ENCODE peak calls at places on chromosome 20, in nine cellular contexts. One of them, this sample, is unnamed.

GRCh38 chr20:15857131-15857784 is 716.0 kb downstream of the KIF16B start:
- DNase-seq in AG08396: no peak
- DNase-seq in RWPE1: no peak
- DNase-seq in psoas muscle: no peak
- DNase-seq in hepatic stellate cell: no peak
- DNase-seq in activated naive CD8-positive, alpha-beta T cell treated with anti-CD3 and anti-CD28 coated beads, Interleukin-2, amount 50 U/mL, for 24 hours: no peak
- DNase-seq in non-pigmented ciliary epithelial cell: no peak
- DNase-seq in smooth muscle cell of the brain vasculature: no peak
- DNase-seq in ELR: no peak
- DNase-seq in this sample: no peak

GRCh38 chr20:7358670-7359069 is 581.6 kb downstream of the HAO1 start:
- DNase-seq in AG08396: no peak
- DNase-seq in RWPE1: no peak
- DNase-seq in psoas muscle: no peak
- DNase-seq in hepatic stellate cell: no peak
- DNase-seq in activated naive CD8-positive, alpha-beta T cell treated with anti-CD3 and anti-CD28 coated beads, Interleukin-2, amount 50 U/mL, for 24 hours: no peak
- DNase-seq in non-pigmented ciliary epithelial cell: no peak
- DNase-seq in smooth muscle cell of the brain vasculature: no peak
- DNase-seq in ELR: no peak
- DNase-seq in this sample: no peak

GRCh38 chr20:55605594-55605993 is 399.7 kb downstream of the CBLN4 start:
- DNase-seq in AG08396: no peak
- DNase-seq in RWPE1: no peak
- DNase-seq in psoas muscle: no peak
- DNase-seq in hepatic stellate cell: no peak
- DNase-seq in activated naive CD8-positive, alpha-beta T cell treated with anti-CD3 and anti-CD28 coated beads, Interleukin-2, amount 50 U/mL, for 24 hours: no peak
- DNase-seq in non-pigmented ciliary epithelial cell: no peak
- DNase-seq in smooth muscle cell of the brain vasculature: no peak
- DNase-seq in ELR: no peak
- DNase-seq in this sample: no peak

GRCh38 chr20:21052686-21053001 is 53.5 kb downstream of the LINC00237 start:
- DNase-seq in AG08396: no peak
- DNase-seq in RWPE1: no peak
- DNase-seq in psoas muscle: no peak
- DNase-seq in hepatic stellate cell: no peak
- DNase-seq in activated naive CD8-positive, alpha-beta T cell treated with anti-CD3 and anti-CD28 coated beads, Interleukin-2, amount 50 U/mL, for 24 hours: no peak
- DNase-seq in non-pigmented ciliary epithelial cell: no peak
- DNase-seq in smooth muscle cell of the brain vasculature: no peak
- DNase-seq in ELR: no peak
- DNase-seq in this sample: no peak

GRCh38 chr20:2221933-2222332 is 73.9 kb upstream of the TGM3 start:
- DNase-seq in AG08396: no peak
- DNase-seq in RWPE1: no peak
- DNase-seq in psoas muscle: no peak
- DNase-seq in hepatic stellate cell: no peak
- DNase-seq in activated naive CD8-positive, alpha-beta T cell treated with anti-CD3 and anti-CD28 coated beads, Interleukin-2, amount 50 U/mL, for 24 hours: no peak
- DNase-seq in non-pigmented ciliary epithelial cell: no peak
- DNase-seq in smooth muscle cell of the brain vasculature: no peak
- DNase-seq in ELR: no peak
- DNase-seq in this sample: no peak

GRCh38 chr20:59829415-59830106 is 103.9 kb downstream of the SYCP2 start:
- DNase-seq in AG08396: no peak
- DNase-seq in RWPE1: no peak
- DNase-seq in psoas muscle: no peak
- DNase-seq in hepatic stellate cell: peak; percentile 44
- DNase-seq in activated naive CD8-positive, alpha-beta T cell treated with anti-CD3 and anti-CD28 coated beads, Interleukin-2, amount 50 U/mL, for 24 hours: no peak
- DNase-seq in non-pigmented ciliary epithelial cell: no peak
- DNase-seq in smooth muscle cell of the brain vasculature: no peak
- DNase-seq in ELR: no peak
- DNase-seq in this sample: peak; percentile 29

GRCh38 chr20:19909696-19910095 is 107.5 kb upstream of the NAA20 start:
- DNase-seq in AG08396: no peak
- DNase-seq in RWPE1: no peak
- DNase-seq in psoas muscle: peak; percentile 80
- DNase-seq in hepatic stellate cell: no peak
- DNase-seq in activated naive CD8-positive, alpha-beta T cell treated with anti-CD3 and anti-CD28 coated beads, Interleukin-2, amount 50 U/mL, for 24 hours: no peak
- DNase-seq in non-pigmented ciliary epithelial cell: no peak
- DNase-seq in smooth muscle cell of the brain vasculature: no peak
- DNase-seq in ELR: no peak
- DNase-seq in this sample: no peak

GRCh38 chr20:944774-945410 is 28.8 kb upstream of the ANGPT4 start:
- DNase-seq in AG08396: no peak
- DNase-seq in RWPE1: no peak
- DNase-seq in psoas muscle: no peak
- DNase-seq in hepatic stellate cell: no peak
- DNase-seq in activated naive CD8-positive, alpha-beta T cell treated with anti-CD3 and anti-CD28 coated beads, Interleukin-2, amount 50 U/mL, for 24 hours: no peak
- DNase-seq in non-pigmented ciliary epithelial cell: no peak
- DNase-seq in smooth muscle cell of the brain vasculature: no peak
- DNase-seq in ELR: no peak
- DNase-seq in this sample: no peak

GRCh38 chr20:36062799-36063198 is 91.7 kb upstream of the EPB41L1 start:
- DNase-seq in AG08396: no peak
- DNase-seq in RWPE1: no peak
- DNase-seq in psoas muscle: no peak
- DNase-seq in hepatic stellate cell: peak; percentile 58
- DNase-seq in activated naive CD8-positive, alpha-beta T cell treated with anti-CD3 and anti-CD28 coated beads, Interleukin-2, amount 50 U/mL, for 24 hours: no peak
- DNase-seq in non-pigmented ciliary epithelial cell: no peak
- DNase-seq in smooth muscle cell of the brain vasculature: no peak
- DNase-seq in ELR: peak; percentile 79
- DNase-seq in this sample: no peak

GRCh38 chr20:43914286-43914685 is 366 bp upstream of the TOX2 start:
- DNase-seq in AG08396: no peak
- DNase-seq in RWPE1: peak; percentile 45
- DNase-seq in psoas muscle: no peak
- DNase-seq in hepatic stellate cell: no peak
- DNase-seq in activated naive CD8-positive, alpha-beta T cell treated with anti-CD3 and anti-CD28 coated beads, Interleukin-2, amount 50 U/mL, for 24 hours: no peak
- DNase-seq in non-pigmented ciliary epithelial cell: no peak
- DNase-seq in smooth muscle cell of the brain vasculature: no peak
- DNase-seq in ELR: no peak
- DNase-seq in this sample: no peak

GRCh38 chr20:9215539-9215938 is 146.7 kb downstream of the PLCB4 start:
- DNase-seq in AG08396: no peak
- DNase-seq in RWPE1: no peak
- DNase-seq in psoas muscle: no peak
- DNase-seq in hepatic stellate cell: no peak
- DNase-seq in activated naive CD8-positive, alpha-beta T cell treated with anti-CD3 and anti-CD28 coated beads, Interleukin-2, amount 50 U/mL, for 24 hours: no peak
- DNase-seq in non-pigmented ciliary epithelial cell: no peak
- DNase-seq in smooth muscle cell of the brain vasculature: no peak
- DNase-seq in ELR: peak; percentile 46
- DNase-seq in this sample: no peak

GRCh38 chr20:17671051-17671450 is 11.0 kb downstream of the RRBP1 start:
- DNase-seq in AG08396: no peak
- DNase-seq in RWPE1: no peak
- DNase-seq in psoas muscle: no peak
- DNase-seq in hepatic stellate cell: no peak
- DNase-seq in activated naive CD8-positive, alpha-beta T cell treated with anti-CD3 and anti-CD28 coated beads, Interleukin-2, amount 50 U/mL, for 24 hours: no peak
- DNase-seq in non-pigmented ciliary epithelial cell: no peak
- DNase-seq in smooth muscle cell of the brain vasculature: no peak
- DNase-seq in ELR: no peak
- DNase-seq in this sample: no peak

GRCh38 chr20:43586641-43587040 is 4.1 kb upstream of the IFT52 start:
- DNase-seq in AG08396: no peak
- DNase-seq in RWPE1: no peak
- DNase-seq in psoas muscle: no peak
- DNase-seq in hepatic stellate cell: no peak
- DNase-seq in activated naive CD8-positive, alpha-beta T cell treated with anti-CD3 and anti-CD28 coated beads, Interleukin-2, amount 50 U/mL, for 24 hours: no peak
- DNase-seq in non-pigmented ciliary epithelial cell: no peak
- DNase-seq in smooth muscle cell of the brain vasculature: no peak
- DNase-seq in ELR: no peak
- DNase-seq in this sample: no peak

GRCh38 chr20:3165473-3166337 is 6.0 kb upstream of the FASTKD5 start:
- DNase-seq in AG08396: peak; percentile 61
- DNase-seq in RWPE1: no peak
- DNase-seq in psoas muscle: peak; percentile 57
- DNase-seq in hepatic stellate cell: peak; percentile 84
- DNase-seq in activated naive CD8-positive, alpha-beta T cell treated with anti-CD3 and anti-CD28 coated beads, Interleukin-2, amount 50 U/mL, for 24 hours: no peak
- DNase-seq in non-pigmented ciliary epithelial cell: no peak
- DNase-seq in smooth muscle cell of the brain vasculature: no peak
- DNase-seq in ELR: no peak
- DNase-seq in this sample: peak; percentile 34

GRCh38 chr20:5000263-5001173 is 792 bp downstream of the SLC23A2 start:
- DNase-seq in AG08396: peak; percentile 63
- DNase-seq in RWPE1: no peak
- DNase-seq in psoas muscle: peak; percentile 50
- DNase-seq in hepatic stellate cell: peak; percentile 60
- DNase-seq in activated naive CD8-positive, alpha-beta T cell treated with anti-CD3 and anti-CD28 coated beads, Interleukin-2, amount 50 U/mL, for 24 hours: peak; percentile 24
- DNase-seq in non-pigmented ciliary epithelial cell: no peak
- DNase-seq in smooth muscle cell of the brain vasculature: no peak
- DNase-seq in ELR: peak; percentile 28
- DNase-seq in this sample: peak; percentile 52

GRCh38 chr20:50070361-50070760 is 42.6 kb downstream of the UBE2V1 start:
- DNase-seq in AG08396: no peak
- DNase-seq in RWPE1: no peak
- DNase-seq in psoas muscle: no peak
- DNase-seq in hepatic stellate cell: no peak
- DNase-seq in activated naive CD8-positive, alpha-beta T cell treated with anti-CD3 and anti-CD28 coated beads, Interleukin-2, amount 50 U/mL, for 24 hours: no peak
- DNase-seq in non-pigmented ciliary epithelial cell: no peak
- DNase-seq in smooth muscle cell of the brain vasculature: no peak
- DNase-seq in ELR: peak; percentile 42
- DNase-seq in this sample: no peak

GRCh38 chr20:33465536-33466302 is 22.2 kb upstream of the SNTA1 start:
- DNase-seq in AG08396: no peak
- DNase-seq in RWPE1: no peak
- DNase-seq in psoas muscle: no peak
- DNase-seq in hepatic stellate cell: no peak
- DNase-seq in activated naive CD8-positive, alpha-beta T cell treated with anti-CD3 and anti-CD28 coated beads, Interleukin-2, amount 50 U/mL, for 24 hours: no peak
- DNase-seq in non-pigmented ciliary epithelial cell: no peak
- DNase-seq in smooth muscle cell of the brain vasculature: no peak
- DNase-seq in ELR: no peak
- DNase-seq in this sample: no peak

GRCh38 chr20:49699200-49699992 is 14.3 kb downstream of the B4GALT5 start:
- DNase-seq in AG08396: no peak
- DNase-seq in RWPE1: peak; percentile 90
- DNase-seq in psoas muscle: no peak
- DNase-seq in hepatic stellate cell: peak; percentile 42
- DNase-seq in activated naive CD8-positive, alpha-beta T cell treated with anti-CD3 and anti-CD28 coated beads, Interleukin-2, amount 50 U/mL, for 24 hours: no peak
- DNase-seq in non-pigmented ciliary epithelial cell: peak; percentile 41
- DNase-seq in smooth muscle cell of the brain vasculature: no peak
- DNase-seq in ELR: peak; percentile 95
- DNase-seq in this sample: peak; percentile 58

GRCh38 chr20:35568645-35569044 is 26.8 kb downstream of the ERGIC3 start:
- DNase-seq in AG08396: no peak
- DNase-seq in RWPE1: peak; percentile 64
- DNase-seq in psoas muscle: no peak
- DNase-seq in hepatic stellate cell: no peak
- DNase-seq in activated naive CD8-positive, alpha-beta T cell treated with anti-CD3 and anti-CD28 coated beads, Interleukin-2, amount 50 U/mL, for 24 hours: no peak
- DNase-seq in non-pigmented ciliary epithelial cell: no peak
- DNase-seq in smooth muscle cell of the brain vasculature: no peak
- DNase-seq in ELR: peak; percentile 45
- DNase-seq in this sample: no peak

GRCh38 chr20:29689411-29690225 is 1567.8 kb upstream of the DEFB115 start:
- DNase-seq in AG08396: no peak
- DNase-seq in RWPE1: no peak
- DNase-seq in psoas muscle: no peak
- DNase-seq in hepatic stellate cell: no peak
- DNase-seq in activated naive CD8-positive, alpha-beta T cell treated with anti-CD3 and anti-CD28 coated beads, Interleukin-2, amount 50 U/mL, for 24 hours: no peak
- DNase-seq in non-pigmented ciliary epithelial cell: no peak
- DNase-seq in smooth muscle cell of the brain vasculature: no peak
- DNase-seq in ELR: no peak
- DNase-seq in this sample: peak; percentile 2

GRCh38 chr20:10771435-10772140 is 97.8 kb upstream of the JAG1 start:
- DNase-seq in AG08396: no peak
- DNase-seq in RWPE1: peak; percentile 28
- DNase-seq in psoas muscle: no peak
- DNase-seq in hepatic stellate cell: peak; percentile 42
- DNase-seq in activated naive CD8-positive, alpha-beta T cell treated with anti-CD3 and anti-CD28 coated beads, Interleukin-2, amount 50 U/mL, for 24 hours: no peak
- DNase-seq in non-pigmented ciliary epithelial cell: no peak
- DNase-seq in smooth muscle cell of the brain vasculature: no peak
- DNase-seq in ELR: no peak
- DNase-seq in this sample: no peak

GRCh38 chr20:58231678-58232077 is 3.2 kb upstream of the ANKRD60 start:
- DNase-seq in AG08396: no peak
- DNase-seq in RWPE1: no peak
- DNase-seq in psoas muscle: no peak
- DNase-seq in hepatic stellate cell: no peak
- DNase-seq in activated naive CD8-positive, alpha-beta T cell treated with anti-CD3 and anti-CD28 coated beads, Interleukin-2, amount 50 U/mL, for 24 hours: no peak
- DNase-seq in non-pigmented ciliary epithelial cell: no peak
- DNase-seq in smooth muscle cell of the brain vasculature: no peak
- DNase-seq in ELR: peak; percentile 62
- DNase-seq in this sample: no peak

GRCh38 chr20:32163951-32164350 is 43.6 kb downstream of the PLAGL2 start:
- DNase-seq in AG08396: no peak
- DNase-seq in RWPE1: no peak
- DNase-seq in psoas muscle: no peak
- DNase-seq in hepatic stellate cell: no peak
- DNase-seq in activated naive CD8-positive, alpha-beta T cell treated with anti-CD3 and anti-CD28 coated beads, Interleukin-2, amount 50 U/mL, for 24 hours: no peak
- DNase-seq in non-pigmented ciliary epithelial cell: no peak
- DNase-seq in smooth muscle cell of the brain vasculature: no peak
- DNase-seq in ELR: no peak
- DNase-seq in this sample: no peak

GRCh38 chr20:48159156-48159971 is 374.1 kb upstream of the SULF2 start:
- DNase-seq in AG08396: no peak
- DNase-seq in RWPE1: no peak
- DNase-seq in psoas muscle: no peak
- DNase-seq in hepatic stellate cell: no peak
- DNase-seq in activated naive CD8-positive, alpha-beta T cell treated with anti-CD3 and anti-CD28 coated beads, Interleukin-2, amount 50 U/mL, for 24 hours: no peak
- DNase-seq in non-pigmented ciliary epithelial cell: no peak
- DNase-seq in smooth muscle cell of the brain vasculature: no peak
- DNase-seq in ELR: no peak
- DNase-seq in this sample: no peak

GRCh38 chr20:64188682-64189529 is 24.7 kb downstream of the MYT1 start:
- DNase-seq in AG08396: no peak
- DNase-seq in RWPE1: peak; percentile 76
- DNase-seq in psoas muscle: no peak
- DNase-seq in hepatic stellate cell: no peak
- DNase-seq in activated naive CD8-positive, alpha-beta T cell treated with anti-CD3 and anti-CD28 coated beads, Interleukin-2, amount 50 U/mL, for 24 hours: no peak
- DNase-seq in non-pigmented ciliary epithelial cell: no peak
- DNase-seq in smooth muscle cell of the brain vasculature: no peak
- DNase-seq in ELR: peak; percentile 64
- DNase-seq in this sample: no peak

GRCh38 chr20:4161447-4162251 is 146.3 kb upstream of the RNF24 start:
- DNase-seq in AG08396: no peak
- DNase-seq in RWPE1: peak; percentile 36
- DNase-seq in psoas muscle: no peak
- DNase-seq in hepatic stellate cell: no peak
- DNase-seq in activated naive CD8-positive, alpha-beta T cell treated with anti-CD3 and anti-CD28 coated beads, Interleukin-2, amount 50 U/mL, for 24 hours: no peak
- DNase-seq in non-pigmented ciliary epithelial cell: no peak
- DNase-seq in smooth muscle cell of the brain vasculature: no peak
- DNase-seq in ELR: no peak
- DNase-seq in this sample: no peak

GRCh38 chr20:58447733-58448391 is 58.8 kb downstream of the VAPB start:
- DNase-seq in AG08396: peak; percentile 68
- DNase-seq in RWPE1: peak; percentile 79
- DNase-seq in psoas muscle: no peak
- DNase-seq in hepatic stellate cell: peak; percentile 45
- DNase-seq in activated naive CD8-positive, alpha-beta T cell treated with anti-CD3 and anti-CD28 coated beads, Interleukin-2, amount 50 U/mL, for 24 hours: peak; percentile 60
- DNase-seq in non-pigmented ciliary epithelial cell: no peak
- DNase-seq in smooth muscle cell of the brain vasculature: peak; percentile 18
- DNase-seq in ELR: peak; percentile 77
- DNase-seq in this sample: peak; percentile 68

GRCh38 chr20:14445902-14446301 is 108.5 kb upstream of the FLRT3 start:
- DNase-seq in AG08396: no peak
- DNase-seq in RWPE1: no peak
- DNase-seq in psoas muscle: no peak
- DNase-seq in hepatic stellate cell: no peak
- DNase-seq in activated naive CD8-positive, alpha-beta T cell treated with anti-CD3 and anti-CD28 coated beads, Interleukin-2, amount 50 U/mL, for 24 hours: no peak
- DNase-seq in non-pigmented ciliary epithelial cell: no peak
- DNase-seq in smooth muscle cell of the brain vasculature: no peak
- DNase-seq in ELR: no peak
- DNase-seq in this sample: no peak

GRCh38 chr20:3706774-3707507 is 5.5 kb downstream of the SIGLEC1 start:
- DNase-seq in AG08396: peak; percentile 60
- DNase-seq in RWPE1: no peak
- DNase-seq in psoas muscle: peak; percentile 65
- DNase-seq in hepatic stellate cell: no peak
- DNase-seq in activated naive CD8-positive, alpha-beta T cell treated with anti-CD3 and anti-CD28 coated beads, Interleukin-2, amount 50 U/mL, for 24 hours: no peak
- DNase-seq in non-pigmented ciliary epithelial cell: no peak
- DNase-seq in smooth muscle cell of the brain vasculature: no peak
- DNase-seq in ELR: no peak
- DNase-seq in this sample: no peak

GRCh38 chr20:59431014-59431413 is 130.6 kb downstream of the EDN3 start:
- DNase-seq in AG08396: no peak
- DNase-seq in RWPE1: no peak
- DNase-seq in psoas muscle: no peak
- DNase-seq in hepatic stellate cell: no peak
- DNase-seq in activated naive CD8-positive, alpha-beta T cell treated with anti-CD3 and anti-CD28 coated beads, Interleukin-2, amount 50 U/mL, for 24 hours: no peak
- DNase-seq in non-pigmented ciliary epithelial cell: no peak
- DNase-seq in smooth muscle cell of the brain vasculature: no peak
- DNase-seq in ELR: no peak
- DNase-seq in this sample: no peak

GRCh38 chr20:3235661-3236324 is 3.2 kb downstream of the SLC4A11 start:
- DNase-seq in AG08396: no peak
- DNase-seq in RWPE1: peak; percentile 92
- DNase-seq in psoas muscle: no peak
- DNase-seq in hepatic stellate cell: no peak
- DNase-seq in activated naive CD8-positive, alpha-beta T cell treated with anti-CD3 and anti-CD28 coated beads, Interleukin-2, amount 50 U/mL, for 24 hours: no peak
- DNase-seq in non-pigmented ciliary epithelial cell: no peak
- DNase-seq in smooth muscle cell of the brain vasculature: no peak
- DNase-seq in ELR: peak; percentile 72
- DNase-seq in this sample: no peak